ENCODE peak calls at places on chromosome 14, in ten cellular contexts. I is heart left ventricle; U is HFF-Myc; V is NB4; Z is vagina; M is RWPE1; Q is HFFc6; A is CD8-positive, alpha-beta T cell; T is kidney; S is WERI-Rb-1. B is an unnamed sample.

GRCh38 chr14:68711551-68712437 is 81.1 kb downstream of the ZFP36L1 start:
- DNase-seq in I (no peak), U (no peak), V (no peak), Z (no peak), M (no peak), Q (no peak), A (no peak), T (no peak), S (peak), B (no peak)

GRCh38 chr14:23078692-23079116 is 16.2 kb downstream of the ACIN1 start:
- DNase-seq in I (no peak), U (no peak), V (peak), Z (peak), M (peak), Q (peak), A (no peak), T (no peak), S (peak), B (peak)

GRCh38 chr14:67457782-67458181 is 30.7 kb downstream of the TMEM229B start:
- DNase-seq in I (peak), U (no peak), V (no peak), Z (no peak), M (no peak), Q (no peak), A (no peak), T (no peak), S (peak), B (peak)

GRCh38 chr14:94544726-94545125 is 16.5 kb upstream of the SERPINA4 start:
- DNase-seq in I (no peak), U (no peak), V (no peak), Z (peak), M (no peak), Q (no peak), A (no peak), T (no peak), S (no peak), B (no peak)

GRCh38 chr14:22520235-22520634 is 68.8 kb downstream of the DAD1 start:
- DNase-seq in I (no peak), U (peak), V (no peak), Z (no peak), M (peak), Q (peak), A (no peak), T (no peak), S (peak), B (no peak)

GRCh38 chr14:72528059-72528950 is 365.6 kb downstream of the DPF3 start:
- DNase-seq in I (no peak), U (no peak), V (no peak), Z (no peak), M (no peak), Q (peak), A (no peak), T (no peak), S (no peak), B (no peak)

GRCh38 chr14:103861413-103862392 is 14.3 kb upstream of the PPP1R13B start:
- DNase-seq in I (no peak), U (no peak), V (no peak), Z (no peak), M (no peak), Q (no peak), A (no peak), T (peak), S (no peak), B (no peak)

GRCh38 chr14:95025218-95025617 is 132.1 kb downstream of the DICER1 start:
- DNase-seq in I (no peak), U (no peak), V (no peak), Z (no peak), M (no peak), Q (no peak), A (no peak), T (no peak), S (no peak), B (no peak)

GRCh38 chr14:103740991-103741689 is 25.5 kb downstream of the ZFYVE21 start:
- DNase-seq in I (no peak), U (no peak), V (peak), Z (no peak), M (no peak), Q (no peak), A (no peak), T (peak), S (no peak), B (no peak)

GRCh38 chr14:65304963-65305362 is 107.6 kb upstream of the FUT8 start:
- DNase-seq in I (no peak), U (no peak), V (peak), Z (no peak), M (no peak), Q (no peak), A (no peak), T (no peak), S (no peak), B (no peak)

GRCh38 chr14:103803661-103804060 is 43.7 kb downstream of the PPP1R13B start:
- DNase-seq in I (no peak), U (no peak), V (no peak), Z (no peak), M (peak), Q (peak), A (no peak), T (no peak), S (no peak), B (no peak)

GRCh38 chr14:92687681-92688433 is 60.6 kb downstream of the LGMN start:
- DNase-seq in I (no peak), U (no peak), V (no peak), Z (no peak), M (no peak), Q (no peak), A (no peak), T (peak), S (peak), B (no peak)

GRCh38 chr14:34571771-34572170 is 32.3 kb upstream of the EAPP start:
- DNase-seq in I (no peak), U (no peak), V (no peak), Z (no peak), M (no peak), Q (no peak), A (no peak), T (no peak), S (no peak), B (no peak)

GRCh38 chr14:86221755-86222154 is 691.8 kb downstream of the FLRT2 start:
- DNase-seq in I (no peak), U (no peak), V (no peak), Z (no peak), M (no peak), Q (peak), A (no peak), T (no peak), S (no peak), B (no peak)

GRCh38 chr14:91929700-91930099 is 17.8 kb downstream of the FBLN5 start:
- DNase-seq in I (no peak), U (no peak), V (no peak), Z (no peak), M (peak), Q (no peak), A (no peak), T (no peak), S (no peak), B (no peak)

GRCh38 chr14:105859717-105860614 is 333.6 kb downstream of the TMEM121 start:
- DNase-seq in I (no peak), U (no peak), V (peak), Z (no peak), M (no peak), Q (no peak), A (no peak), T (peak), S (peak), B (peak)

GRCh38 chr14:22320353-22320733 is 268.7 kb downstream of the DAD1 start:
- DNase-seq in I (no peak), U (no peak), V (no peak), Z (no peak), M (no peak), Q (no peak), A (no peak), T (no peak), S (no peak), B (no peak)

GRCh38 chr14:39266589-39266870 is 32.8 kb downstream of the MIA2 start:
- DNase-seq in I (peak), U (no peak), V (no peak), Z (no peak), M (peak), Q (peak), A (peak), T (no peak), S (no peak), B (no peak)

GRCh38 chr14:21024668-21025373 is at the start of gene NDRG2:
- DNase-seq in I (peak), U (no peak), V (peak), Z (peak), M (peak), Q (no peak), A (peak), T (peak), S (peak), B (peak)

GRCh38 chr14:94113908-94114588 is 3.5 kb downstream of the IFI27 start:
- DNase-seq in I (no peak), U (no peak), V (no peak), Z (no peak), M (no peak), Q (no peak), A (no peak), T (no peak), S (no peak), B (no peak)

GRCh38 chr14:89030921-89031320 is 206.5 kb downstream of the TTC8 start:
- DNase-seq in I (no peak), U (no peak), V (no peak), Z (no peak), M (no peak), Q (no peak), A (no peak), T (no peak), S (no peak), B (no peak)

GRCh38 chr14:63204407-63205280 is at the start of gene RHOJ:
- DNase-seq in I (peak), U (no peak), V (no peak), Z (no peak), M (no peak), Q (no peak), A (no peak), T (no peak), S (no peak), B (peak)

GRCh38 chr14:58282925-58283593 is 15.3 kb upstream of the ARID4A start:
- DNase-seq in I (no peak), U (no peak), V (no peak), Z (no peak), M (no peak), Q (no peak), A (no peak), T (no peak), S (no peak), B (no peak)

GRCh38 chr14:85471744-85472143 is 58.2 kb upstream of the FLRT2 start:
- DNase-seq in I (peak), U (peak), V (no peak), Z (no peak), M (peak), Q (peak), A (no peak), T (no peak), S (no peak), B (peak)

GRCh38 chr14:32480337-32480736 is 151.2 kb downstream of the AKAP6 start:
- DNase-seq in I (no peak), U (peak), V (no peak), Z (no peak), M (no peak), Q (peak), A (no peak), T (no peak), S (no peak), B (no peak)

GRCh38 chr14:67541448-67542387 is 8.6 kb downstream of the PLEKHH1 start:
- DNase-seq in I (no peak), U (no peak), V (peak), Z (no peak), M (no peak), Q (no peak), A (no peak), T (no peak), S (no peak), B (no peak)

GRCh38 chr14:93936245-93936644 is 9.1 kb downstream of the FAM181A start:
- DNase-seq in I (no peak), U (no peak), V (peak), Z (no peak), M (peak), Q (peak), A (no peak), T (no peak), S (peak), B (no peak)

GRCh38 chr14:24081739-24082204 is 10.4 kb downstream of the CPNE6 start:
- DNase-seq in I (no peak), U (no peak), V (no peak), Z (no peak), M (no peak), Q (no peak), A (no peak), T (no peak), S (peak), B (no peak)

GRCh38 chr14:24080142-24080530 is 8.8 kb downstream of the CPNE6 start:
- DNase-seq in I (no peak), U (no peak), V (no peak), Z (no peak), M (no peak), Q (no peak), A (no peak), T (no peak), S (no peak), B (no peak)

GRCh38 chr14:24082411-24083080 is 11.2 kb downstream of the CPNE6 start:
- DNase-seq in I (no peak), U (no peak), V (no peak), Z (no peak), M (no peak), Q (no peak), A (no peak), T (peak), S (no peak), B (no peak)

GRCh38 chr14:24079521-24080141 is 8.3 kb downstream of the CPNE6 start:
- DNase-seq in I (no peak), U (no peak), V (peak), Z (no peak), M (no peak), Q (no peak), A (no peak), T (no peak), S (peak), B (no peak)

GRCh38 chr14:24080888-24081738 is 9.8 kb downstream of the CPNE6 start:
- DNase-seq in I (no peak), U (no peak), V (peak), Z (no peak), M (peak), Q (no peak), A (peak), T (peak), S (peak), B (peak)
- TF ChIP-seq CTCF in I (no peak), U (no peak), V (no peak), Z (no peak), M (no peak), Q (no peak), A (no peak), T (no peak), S (no peak), B (no peak)

DNA sequence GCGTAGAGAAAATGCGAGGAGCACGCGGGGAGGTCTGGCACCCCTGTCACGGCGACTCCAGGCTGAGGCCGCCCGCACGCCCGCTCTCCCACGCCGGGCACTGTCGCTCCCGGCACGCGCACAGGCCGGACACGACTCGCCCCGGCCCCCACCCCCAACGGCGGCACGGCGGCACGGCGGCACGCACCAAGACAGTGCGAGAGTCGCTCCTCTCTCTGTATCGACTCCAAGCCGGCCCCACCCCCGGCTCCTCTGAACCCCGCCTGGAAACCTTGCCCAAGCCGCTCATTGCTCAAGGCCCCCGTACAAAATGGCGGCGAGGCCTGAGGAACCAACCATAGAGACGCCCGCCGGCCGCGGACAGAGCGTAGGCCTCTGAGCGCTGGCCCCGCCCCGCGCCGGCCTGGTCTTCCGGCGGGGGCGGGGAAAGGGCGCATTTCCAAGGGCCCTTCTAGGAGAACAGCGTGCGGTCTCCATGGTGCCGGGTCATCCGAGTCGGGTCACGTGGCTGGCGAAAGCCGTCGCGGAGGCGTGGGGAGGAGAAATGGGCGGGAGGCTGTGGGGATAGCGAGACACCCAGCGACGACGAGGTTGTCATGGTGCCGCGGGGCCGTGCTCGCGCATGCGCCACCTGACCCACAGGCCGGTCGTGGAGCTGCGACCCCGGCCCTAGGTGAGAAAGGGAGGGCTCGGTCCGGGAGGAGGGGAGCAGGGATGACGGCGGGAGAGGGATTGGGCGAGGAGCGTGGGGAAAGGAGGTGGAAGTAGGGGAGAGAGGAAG is at the start of gene CIPC:
- DNase-seq in I (peak), U (peak), V (peak), Z (peak), M (peak), Q (peak), A (peak), T (peak), S (peak), B (peak)
- TF ChIP-seq CTCF in I (no peak), U (no peak), V (no peak), Z (peak), M (no peak), Q (no peak), A (no peak), T (no peak), S (no peak), B (peak)

GRCh38 chr14:51552275-51552674 is 99.4 kb upstream of the FRMD6 start:
- DNase-seq in I (no peak), U (no peak), V (no peak), Z (no peak), M (no peak), Q (no peak), A (no peak), T (no peak), S (no peak), B (no peak)
- TF ChIP-seq CTCF in I (no peak), U (no peak), V (no peak), Z (no peak), M (no peak), Q (peak), A (no peak), T (no peak), S (peak), B (no peak)

DNA sequence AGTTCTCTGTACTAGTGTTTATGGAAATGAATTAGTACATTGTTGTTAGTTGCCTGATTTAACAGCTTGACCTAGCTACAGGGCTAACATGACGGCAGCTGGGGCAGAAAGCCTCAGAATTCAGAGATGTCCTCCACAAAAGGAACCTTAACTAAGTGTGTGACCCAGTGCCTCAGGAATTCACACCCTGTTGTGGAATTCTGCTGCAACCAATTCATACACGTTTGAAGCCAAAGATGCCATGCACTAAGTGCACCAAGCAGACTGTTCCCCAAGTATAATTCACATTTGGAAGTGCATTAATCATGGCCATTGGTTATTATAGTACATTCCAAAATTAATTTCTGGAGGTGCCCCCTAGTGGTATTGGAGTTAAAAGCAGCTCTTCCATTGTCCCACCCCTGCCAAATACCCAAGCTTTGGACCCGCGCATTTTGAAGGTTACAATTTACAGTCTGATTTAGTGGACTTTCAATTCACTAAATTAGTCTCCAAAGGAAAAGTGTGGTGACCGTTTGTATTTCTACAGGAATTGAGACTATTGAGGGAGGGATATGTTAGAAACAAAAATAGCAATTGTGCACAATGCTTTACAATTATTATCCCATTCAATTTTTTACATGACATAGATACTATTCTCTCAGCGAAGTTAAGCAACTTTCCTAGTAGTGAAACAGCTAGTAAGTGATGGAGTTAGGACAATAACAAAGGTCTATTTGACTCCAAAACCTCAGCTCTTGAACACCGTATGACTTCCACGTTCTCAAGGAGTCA is 85.9 kb downstream of the PAX9 start:
- DNase-seq in I (no peak), U (no peak), V (peak), Z (no peak), M (peak), Q (peak), A (no peak), T (no peak), S (no peak), B (no peak)
- TF ChIP-seq CTCF in I (peak), U (peak), V (peak), Z (no peak), M (peak), Q (peak), A (no peak), T (no peak), S (peak), B (peak)

DNA sequence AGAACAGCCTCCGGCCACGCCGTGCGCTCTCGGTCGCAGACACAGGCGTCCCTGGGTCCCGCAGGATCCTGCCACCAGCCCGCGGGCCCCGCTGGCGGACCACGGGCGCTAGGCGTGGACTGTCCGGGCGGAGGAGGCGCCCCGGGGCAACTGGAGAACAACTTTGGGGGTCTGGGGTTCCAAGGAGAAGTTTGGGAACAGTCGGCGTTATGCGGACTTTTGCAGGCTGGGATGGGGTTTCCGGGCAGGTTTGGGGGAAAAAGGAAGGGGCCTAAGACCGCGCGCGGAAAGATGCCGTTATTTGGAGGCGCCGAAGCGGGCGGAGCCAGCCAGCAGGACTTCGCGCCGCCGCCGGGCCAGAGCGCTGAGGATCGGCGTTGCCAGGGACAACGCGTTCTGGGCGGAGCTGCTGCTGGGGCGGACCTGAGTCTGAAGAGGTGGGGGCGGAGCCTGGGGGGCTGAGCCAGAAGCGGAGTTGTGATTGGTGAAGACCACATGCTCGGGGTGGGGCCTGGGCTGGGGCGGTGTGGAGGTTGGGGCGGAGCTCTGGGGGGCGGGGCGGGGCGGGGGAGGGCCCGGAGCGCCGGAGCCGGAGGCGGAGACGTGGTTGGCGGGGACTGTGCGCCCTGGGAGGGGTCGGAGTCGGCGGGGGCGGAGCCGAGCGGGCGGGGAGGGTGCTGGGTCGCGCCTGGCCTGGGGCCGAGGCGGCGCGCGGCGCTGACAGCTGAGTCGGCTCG is at the start of gene CYP46A1:
- DNase-seq in I (peak), U (peak), V (peak), Z (no peak), M (peak), Q (peak), A (peak), T (peak), S (peak), B (peak)
- TF ChIP-seq CTCF in I (peak), U (no peak), V (no peak), Z (peak), M (no peak), Q (no peak), A (no peak), T (no peak), S (no peak), B (no peak)

DNA sequence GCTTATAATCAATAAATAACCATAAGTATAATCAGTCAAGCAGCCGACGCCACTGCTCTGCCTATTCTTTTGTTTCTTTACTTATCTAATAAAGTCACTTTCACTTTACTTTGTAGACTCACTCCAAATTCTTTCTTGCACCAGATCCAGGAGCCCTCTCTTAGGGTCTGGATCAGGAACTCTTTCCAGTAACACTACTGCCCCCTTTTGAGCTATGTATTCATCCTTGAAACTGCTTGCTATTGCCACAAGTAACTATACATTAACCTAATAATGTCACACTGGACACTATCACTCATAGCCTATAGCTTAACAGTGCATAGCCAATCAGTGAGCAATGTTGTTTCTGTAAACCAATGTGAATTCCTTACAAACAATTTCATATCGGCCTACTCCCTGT is 2.8 kb upstream of the NID2 start:
- DNase-seq in I (no peak), U (no peak), V (peak), Z (no peak), M (no peak), Q (no peak), A (no peak), T (no peak), S (no peak), B (no peak)
- TF ChIP-seq CTCF in I (peak), U (peak), V (no peak), Z (no peak), M (no peak), Q (peak), A (no peak), T (no peak), S (no peak), B (no peak)